ENCODE peak calls at places on chromosome 18, in six cellular contexts. O is glutamatergic neuron; C is NCI-H748 treated with DMSO at 0.1 percent for 48 hours; J is choroid plexus epithelial cell; I is psoas muscle; Z is stimulated activated naive B cell treated with anti-CD40 and anti-IgM and Interleukin-4, amounts not matched to agents 10 μg/mL and 1 μg/mL and 100 μg/mL, for 72 hours. S is an unnamed sample.

GRCh38 chr18:33805592-33805991 is 227.6 kb downstream of the ASXL3 start:
- DNase-seq in O (no peak), C (peak), J (no peak), I (no peak), Z (no peak), S (no peak)

GRCh38 chr18:48002933-48003365 is 72.5 kb upstream of the SMAD2 start:
- DNase-seq in O (no peak), C (no peak), J (peak), I (peak), Z (no peak), S (no peak)

GRCh38 chr18:61216086-61216485 is 117.1 kb upstream of the CDH20 start:
- DNase-seq in O (no peak), C (no peak), J (no peak), I (no peak), Z (no peak), S (no peak)

GRCh38 chr18:5196253-5197031 is 615 bp downstream of the AKAIN1 start:
- DNase-seq in O (peak), C (no peak), J (no peak), I (no peak), Z (no peak), S (no peak)

GRCh38 chr18:70553245-70553960 is 264.6 kb downstream of the SOCS6 start:
- DNase-seq in O (no peak), C (peak), J (no peak), I (no peak), Z (no peak), S (no peak)

GRCh38 chr18:79765491-79766245 is 32.1 kb upstream of the KCNG2 start:
- DNase-seq in O (peak), C (no peak), J (no peak), I (no peak), Z (no peak), S (no peak)

GRCh38 chr18:35141567-35142269 is 99.1 kb upstream of the ZNF397 start:
- DNase-seq in O (no peak), C (no peak), J (no peak), I (no peak), Z (no peak), S (no peak)

GRCh38 chr18:80033181-80034067 is 810 bp upstream of the RBFA start:
- DNase-seq in O (no peak), C (no peak), J (peak), I (no peak), Z (peak), S (no peak)

GRCh38 chr18:12497296-12497695 is 89.6 kb downstream of the PRELID3A start:
- DNase-seq in O (no peak), C (no peak), J (no peak), I (no peak), Z (no peak), S (no peak)

GRCh38 chr18:44594779-44595467 is 85.8 kb upstream of the SETBP1 start:
- DNase-seq in O (no peak), C (no peak), J (peak), I (no peak), Z (no peak), S (no peak)

GRCh38 chr18:63322908-63323634 is 3.5 kb upstream of the BCL2 start:
- DNase-seq in O (peak), C (peak), J (peak), I (no peak), Z (no peak), S (peak)

GRCh38 chr18:78804206-78805030 is 175.2 kb upstream of the SALL3 start:
- DNase-seq in O (no peak), C (no peak), J (no peak), I (no peak), Z (no peak), S (no peak)

GRCh38 chr18:44325903-44326650 is 354.6 kb upstream of the SETBP1 start:
- DNase-seq in O (peak), C (peak), J (peak), I (peak), Z (peak), S (peak)

GRCh38 chr18:57801379-57802165 is 1.5 kb downstream of the ATP8B1 start:
- DNase-seq in O (no peak), C (peak), J (peak), I (no peak), Z (no peak), S (no peak)

GRCh38 chr18:39455300-39455699 is 1889.7 kb upstream of the CELF4 start:
- DNase-seq in O (no peak), C (no peak), J (peak), I (no peak), Z (no peak), S (no peak)

GRCh38 chr18:50193796-50194622 is 938 bp downstream of the MYO5B start:
- DNase-seq in O (peak), C (no peak), J (no peak), I (no peak), Z (no peak), S (no peak)

GRCh38 chr18:76981388-76981968 is 151.1 kb downstream of the MBP start:
- DNase-seq in O (no peak), C (no peak), J (peak), I (no peak), Z (peak), S (no peak)

GRCh38 chr18:12911025-12911927 is 27.2 kb upstream of the PTPN2 start:
- DNase-seq in O (peak), C (no peak), J (peak), I (peak), Z (peak), S (no peak)

GRCh38 chr18:28834889-28835288 is 658.0 kb upstream of the CDH2 start:
- DNase-seq in O (no peak), C (no peak), J (peak), I (no peak), Z (no peak), S (no peak)

GRCh38 chr18:79068299-79068945 is 772 bp upstream of the ATP9B start:
- DNase-seq in O (no peak), C (peak), J (peak), I (peak), Z (peak), S (no peak)

GRCh38 chr18:50709215-50709614 is 110.6 kb downstream of the MRO start:
- DNase-seq in O (peak), C (no peak), J (no peak), I (no peak), Z (no peak), S (no peak)

S was measured in COR-L47.